ENCODE peak calls at places on chromosomes 5 and 9, in nine cellular contexts. One of them, this sample, is unnamed.

GRCh38 chr5:34587355-34588241 is 68.5 kb upstream of the RAI14 start:
- DNase-seq in A549: peak
- DNase-seq in tibial artery: no peak
- DNase-seq in upper lobe of right lung: no peak
- DNase-seq in dorsolateral prefrontal cortex: no peak
- DNase-seq in HepG2: peak
- DNase-seq in endothelial cell of umbilical vein: peak
- DNase-seq in heart right ventricle: no peak
- DNase-seq in fibroblast of lung: peak
- DNase-seq in this sample: no peak

GRCh38 chr9:89863837-89864236 is 259.0 kb downstream of the GADD45G start:
- DNase-seq in endothelial cell of umbilical vein: no peak
- DNase-seq in tibial artery: peak
- DNase-seq in HepG2: no peak
- DNase-seq in upper lobe of right lung: peak
- DNase-seq in heart right ventricle: no peak
- DNase-seq in fibroblast of lung: no peak
- DNase-seq in dorsolateral prefrontal cortex: no peak
- DNase-seq in A549: no peak
- DNase-seq in this sample: no peak

GRCh38 chr5:118060833-118061232 is 927.5 kb downstream of the DTWD2 start:
- DNase-seq in fibroblast of lung: no peak
- DNase-seq in endothelial cell of umbilical vein: no peak
- DNase-seq in tibial artery: no peak
- DNase-seq in dorsolateral prefrontal cortex: no peak
- DNase-seq in upper lobe of right lung: no peak
- DNase-seq in HepG2: no peak
- DNase-seq in heart right ventricle: no peak
- DNase-seq in A549: no peak
- DNase-seq in this sample: no peak

GRCh38 chr9:86521936-86522335 is 167.7 kb upstream of the TUT7 start:
- DNase-seq in fibroblast of lung: peak
- DNase-seq in upper lobe of right lung: no peak
- DNase-seq in heart right ventricle: no peak
- DNase-seq in tibial artery: no peak
- DNase-seq in endothelial cell of umbilical vein: no peak
- DNase-seq in A549: no peak
- DNase-seq in dorsolateral prefrontal cortex: no peak
- DNase-seq in HepG2: no peak
- DNase-seq in this sample: no peak

GRCh38 chr5:140232731-140233130 is 57.7 kb downstream of the CYSTM1 start:
- DNase-seq in upper lobe of right lung: no peak
- DNase-seq in dorsolateral prefrontal cortex: no peak
- DNase-seq in A549: no peak
- DNase-seq in heart right ventricle: no peak
- DNase-seq in fibroblast of lung: no peak
- DNase-seq in tibial artery: no peak
- DNase-seq in HepG2: peak
- DNase-seq in endothelial cell of umbilical vein: no peak
- DNase-seq in this sample: no peak

GRCh38 chr5:78293856-78294249 is 645 bp downstream of the AP3B1 start:
- DNase-seq in heart right ventricle: no peak
- DNase-seq in endothelial cell of umbilical vein: peak
- DNase-seq in A549: no peak
- DNase-seq in fibroblast of lung: peak
- DNase-seq in tibial artery: no peak
- DNase-seq in upper lobe of right lung: no peak
- DNase-seq in dorsolateral prefrontal cortex: no peak
- DNase-seq in HepG2: no peak
- DNase-seq in this sample: no peak

GRCh38 chr5:111223790-111224560 is at the start of gene CAMK4:
- DNase-seq in fibroblast of lung: peak
- DNase-seq in heart right ventricle: peak
- DNase-seq in A549: peak
- DNase-seq in upper lobe of right lung: peak
- DNase-seq in HepG2: peak
- DNase-seq in endothelial cell of umbilical vein: peak
- DNase-seq in tibial artery: peak
- DNase-seq in dorsolateral prefrontal cortex: peak
- DNase-seq in this sample: no peak

GRCh38 chr9:12163775-12164458 is 529.3 kb upstream of the TYRP1 start:
- DNase-seq in upper lobe of right lung: no peak
- DNase-seq in A549: no peak
- DNase-seq in endothelial cell of umbilical vein: no peak
- DNase-seq in fibroblast of lung: no peak
- DNase-seq in tibial artery: no peak
- DNase-seq in heart right ventricle: no peak
- DNase-seq in HepG2: no peak
- DNase-seq in dorsolateral prefrontal cortex: no peak
- DNase-seq in this sample: no peak

GRCh38 chr9:27398982-27399653 is 102.2 kb upstream of the EQTN start:
- DNase-seq in tibial artery: no peak
- DNase-seq in A549: no peak
- DNase-seq in upper lobe of right lung: no peak
- DNase-seq in heart right ventricle: no peak
- DNase-seq in HepG2: no peak
- DNase-seq in endothelial cell of umbilical vein: no peak
- DNase-seq in fibroblast of lung: no peak
- DNase-seq in dorsolateral prefrontal cortex: no peak
- DNase-seq in this sample: no peak

GRCh38 chr5:151095341-151096000 is 14.6 kb upstream of the TNIP1 start:
- DNase-seq in endothelial cell of umbilical vein: peak
- DNase-seq in upper lobe of right lung: no peak
- DNase-seq in HepG2: no peak
- DNase-seq in heart right ventricle: peak
- DNase-seq in A549: peak
- DNase-seq in dorsolateral prefrontal cortex: no peak
- DNase-seq in tibial artery: no peak
- DNase-seq in fibroblast of lung: peak
- DNase-seq in this sample: no peak

GRCh38 chr9:123266655-123267421 is 1.5 kb downstream of the STRBP start:
- DNase-seq in endothelial cell of umbilical vein: no peak
- DNase-seq in heart right ventricle: no peak
- DNase-seq in tibial artery: no peak
- DNase-seq in upper lobe of right lung: no peak
- DNase-seq in HepG2: no peak
- DNase-seq in dorsolateral prefrontal cortex: no peak
- DNase-seq in A549: no peak
- DNase-seq in fibroblast of lung: no peak
- DNase-seq in this sample: no peak

GRCh38 chr9:119003218-119003617 is 366.0 kb downstream of the BRINP1 start:
- DNase-seq in tibial artery: no peak
- DNase-seq in heart right ventricle: no peak
- DNase-seq in endothelial cell of umbilical vein: no peak
- DNase-seq in fibroblast of lung: no peak
- DNase-seq in upper lobe of right lung: no peak
- DNase-seq in A549: no peak
- DNase-seq in dorsolateral prefrontal cortex: no peak
- DNase-seq in HepG2: no peak
- DNase-seq in this sample: no peak

GRCh38 chr9:119004618-119004990 is 364.6 kb downstream of the BRINP1 start:
- DNase-seq in dorsolateral prefrontal cortex: no peak
- DNase-seq in A549: peak
- DNase-seq in fibroblast of lung: peak
- DNase-seq in upper lobe of right lung: no peak
- DNase-seq in HepG2: peak
- DNase-seq in endothelial cell of umbilical vein: no peak
- DNase-seq in tibial artery: peak
- DNase-seq in heart right ventricle: peak
- DNase-seq in this sample: peak

GRCh38 chr9:119009253-119009652 is 360.0 kb downstream of the BRINP1 start:
- DNase-seq in tibial artery: no peak
- DNase-seq in HepG2: no peak
- DNase-seq in endothelial cell of umbilical vein: no peak
- DNase-seq in fibroblast of lung: no peak
- DNase-seq in A549: peak
- DNase-seq in heart right ventricle: no peak
- DNase-seq in upper lobe of right lung: no peak
- DNase-seq in dorsolateral prefrontal cortex: no peak
- DNase-seq in this sample: no peak

GRCh38 chr9:119005162-119005561 is 364.1 kb downstream of the BRINP1 start:
- DNase-seq in dorsolateral prefrontal cortex: no peak
- DNase-seq in HepG2: no peak
- DNase-seq in upper lobe of right lung: no peak
- DNase-seq in fibroblast of lung: no peak
- DNase-seq in heart right ventricle: no peak
- DNase-seq in A549: no peak
- DNase-seq in tibial artery: no peak
- DNase-seq in endothelial cell of umbilical vein: no peak
- DNase-seq in this sample: no peak

GRCh38 chr9:119003882-119004617 is 365.2 kb downstream of the BRINP1 start:
- DNase-seq in dorsolateral prefrontal cortex: no peak
- DNase-seq in endothelial cell of umbilical vein: no peak
- DNase-seq in HepG2: no peak
- DNase-seq in A549: no peak
- DNase-seq in fibroblast of lung: no peak
- DNase-seq in upper lobe of right lung: no peak
- DNase-seq in heart right ventricle: no peak
- DNase-seq in tibial artery: no peak
- DNase-seq in this sample: no peak
- H3K27ac ChIP-seq in dorsolateral prefrontal cortex: no peak
- H3K27ac ChIP-seq in endothelial cell of umbilical vein: no peak
- H3K27ac ChIP-seq in HepG2: no peak
- H3K27ac ChIP-seq in A549: no peak
- H3K27ac ChIP-seq in fibroblast of lung: peak
- H3K27ac ChIP-seq in upper lobe of right lung: no peak
- H3K27ac ChIP-seq in heart right ventricle: peak
- H3K27ac ChIP-seq in tibial artery: peak
- H3K27ac ChIP-seq in this sample: peak

GRCh38 chr9:38371495-38371894 is 21.0 kb upstream of the ALDH1B1 start:
- DNase-seq in dorsolateral prefrontal cortex: no peak
- DNase-seq in fibroblast of lung: peak
- DNase-seq in HepG2: peak
- DNase-seq in endothelial cell of umbilical vein: no peak
- DNase-seq in upper lobe of right lung: no peak
- DNase-seq in A549: peak
- DNase-seq in tibial artery: no peak
- DNase-seq in heart right ventricle: no peak
- DNase-seq in this sample: no peak
- TF ChIP-seq CTCF in dorsolateral prefrontal cortex: no peak
- TF ChIP-seq CTCF in fibroblast of lung: no peak
- TF ChIP-seq CTCF in HepG2: peak
- TF ChIP-seq CTCF in endothelial cell of umbilical vein: peak
- TF ChIP-seq CTCF in upper lobe of right lung: peak
- TF ChIP-seq CTCF in A549: peak
- TF ChIP-seq CTCF in tibial artery: peak
- TF ChIP-seq CTCF in heart right ventricle: no peak
- TF ChIP-seq CTCF in this sample: peak

DNA sequence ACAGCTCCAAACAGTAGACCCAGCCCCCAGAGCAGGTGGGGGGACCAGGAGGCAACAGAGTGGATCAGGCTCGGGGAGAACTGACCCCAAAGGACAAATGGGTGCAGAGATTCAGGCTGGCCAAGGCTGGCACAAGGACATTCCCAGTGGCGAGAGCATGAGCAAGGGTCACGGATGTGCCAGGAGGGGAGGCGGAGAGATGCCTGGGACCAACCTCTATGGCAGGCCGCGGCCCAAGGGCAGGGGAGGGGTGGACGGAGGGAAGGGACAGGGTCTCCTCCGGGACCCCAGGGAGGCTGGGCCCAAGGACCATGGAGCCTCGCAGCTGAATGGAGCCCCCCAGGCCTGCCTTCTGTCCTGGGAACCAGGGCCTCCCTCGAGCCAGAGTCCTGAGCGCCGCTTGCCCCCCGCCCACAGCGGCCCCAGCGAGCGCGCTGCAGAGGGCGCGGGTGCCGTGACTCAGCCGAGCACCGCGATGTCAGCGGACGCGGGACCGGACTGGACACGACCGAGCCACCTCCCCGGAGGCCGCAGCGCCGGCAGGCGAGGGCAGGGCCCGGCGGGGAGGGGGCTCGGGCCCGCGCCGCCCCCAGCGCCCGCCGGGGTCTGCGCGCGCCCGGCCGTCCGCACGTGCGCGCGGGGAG is 546 bp downstream of the ABCA2 start:
- DNase-seq in fibroblast of lung: no peak
- DNase-seq in HepG2: no peak
- DNase-seq in heart right ventricle: no peak
- DNase-seq in A549: no peak
- DNase-seq in dorsolateral prefrontal cortex: no peak
- DNase-seq in upper lobe of right lung: no peak
- DNase-seq in endothelial cell of umbilical vein: no peak
- DNase-seq in tibial artery: no peak
- DNase-seq in this sample: no peak
- H3K4me3 ChIP-seq in fibroblast of lung: peak
- H3K4me3 ChIP-seq in HepG2: peak
- H3K4me3 ChIP-seq in heart right ventricle: peak
- H3K4me3 ChIP-seq in A549: peak
- H3K4me3 ChIP-seq in dorsolateral prefrontal cortex: peak
- H3K4me3 ChIP-seq in upper lobe of right lung: peak
- H3K4me3 ChIP-seq in endothelial cell of umbilical vein: peak
- H3K4me3 ChIP-seq in tibial artery: peak
- H3K4me3 ChIP-seq in this sample: peak

GRCh38 chr5:132446621-132447020 is 44.0 kb downstream of the IRF1 start:
- DNase-seq in tibial artery: peak
- DNase-seq in HepG2: no peak
- DNase-seq in upper lobe of right lung: no peak
- DNase-seq in A549: no peak
- DNase-seq in heart right ventricle: peak
- DNase-seq in endothelial cell of umbilical vein: peak
- DNase-seq in dorsolateral prefrontal cortex: no peak
- DNase-seq in fibroblast of lung: peak
- DNase-seq in this sample: no peak

GRCh38 chr5:132449060-132449459 is 41.5 kb downstream of the IRF1 start:
- DNase-seq in heart right ventricle: no peak
- DNase-seq in fibroblast of lung: no peak
- DNase-seq in tibial artery: no peak
- DNase-seq in upper lobe of right lung: no peak
- DNase-seq in endothelial cell of umbilical vein: no peak
- DNase-seq in A549: no peak
- DNase-seq in HepG2: no peak
- DNase-seq in dorsolateral prefrontal cortex: no peak
- DNase-seq in this sample: no peak

GRCh38 chr5:132447196-132447595 is 43.4 kb downstream of the IRF1 start:
- DNase-seq in heart right ventricle: no peak
- DNase-seq in HepG2: no peak
- DNase-seq in dorsolateral prefrontal cortex: no peak
- DNase-seq in endothelial cell of umbilical vein: no peak
- DNase-seq in upper lobe of right lung: no peak
- DNase-seq in tibial artery: no peak
- DNase-seq in A549: no peak
- DNase-seq in fibroblast of lung: no peak
- DNase-seq in this sample: no peak

GRCh38 chr5:132455614-132456115 is 34.9 kb downstream of the IRF1 start:
- DNase-seq in A549: no peak
- DNase-seq in HepG2: peak
- DNase-seq in dorsolateral prefrontal cortex: no peak
- DNase-seq in endothelial cell of umbilical vein: no peak
- DNase-seq in fibroblast of lung: no peak
- DNase-seq in upper lobe of right lung: no peak
- DNase-seq in tibial artery: no peak
- DNase-seq in heart right ventricle: no peak
- DNase-seq in this sample: no peak

DNA sequence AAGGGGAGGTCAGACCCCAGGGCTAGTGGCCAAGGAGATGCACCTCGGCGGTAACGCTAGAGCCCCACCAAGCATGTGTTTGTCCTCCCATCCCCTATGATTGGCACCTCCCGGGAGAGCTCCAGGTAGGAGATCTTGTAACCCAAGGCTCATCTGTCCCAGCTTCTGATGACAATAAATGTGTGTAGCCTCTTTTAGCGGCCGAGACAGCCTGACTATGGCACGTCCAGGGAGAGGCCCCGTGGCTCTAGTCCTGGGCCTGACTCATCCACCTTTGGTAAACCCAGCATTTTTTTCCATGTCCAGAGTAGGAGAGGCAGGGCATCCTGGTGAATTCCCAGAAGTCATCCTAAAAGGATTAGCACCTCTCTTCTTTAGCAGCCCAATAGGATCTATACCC is 39.2 kb downstream of the IRF1 start:
- DNase-seq in HepG2: no peak
- DNase-seq in heart right ventricle: no peak
- DNase-seq in tibial artery: no peak
- DNase-seq in fibroblast of lung: no peak
- DNase-seq in endothelial cell of umbilical vein: no peak
- DNase-seq in dorsolateral prefrontal cortex: no peak
- DNase-seq in A549: no peak
- DNase-seq in upper lobe of right lung: no peak
- DNase-seq in this sample: no peak
- H3K27ac ChIP-seq in HepG2: no peak
- H3K27ac ChIP-seq in heart right ventricle: no peak
- H3K27ac ChIP-seq in tibial artery: no peak
- H3K27ac ChIP-seq in fibroblast of lung: no peak
- H3K27ac ChIP-seq in endothelial cell of umbilical vein: no peak
- H3K27ac ChIP-seq in dorsolateral prefrontal cortex: no peak
- H3K27ac ChIP-seq in A549: no peak
- H3K27ac ChIP-seq in upper lobe of right lung: no peak
- H3K27ac ChIP-seq in this sample: no peak